ENCODE peak calls at places on chromosomes 12 and 14, in four cellular contexts. O, G, K and D are unnamed samples.

GRCh38 chr14:57963071-57963470 is 97.2 kb upstream of the SLC35F4 start:
- DNase-seq in O (no peak), G (no peak), K (no peak), D (no peak)

GRCh38 chr12:17489452-17489851 is 600.5 kb downstream of the RERGL start:
- DNase-seq in O (no peak), G (no peak), K (no peak), D (no peak)

GRCh38 chr12:14629832-14630688 is 62.4 kb upstream of the PLBD1 start:
- DNase-seq in O (peak; percentile 47), G (no peak), K (peak; percentile 67), D (peak; percentile 4)

GRCh38 chr14:22549981-22550670 is 38.9 kb downstream of the DAD1 start:
- DNase-seq in O (no peak), G (peak; percentile 87), K (no peak), D (no peak)

GRCh38 chr14:99116741-99117295 is 155.2 kb downstream of the BCL11B start:
- DNase-seq in O (no peak), G (no peak), K (no peak), D (no peak)

GRCh38 chr14:71491925-71492324 is 440.3 kb upstream of the RGS6 start:
- DNase-seq in O (no peak), G (no peak), K (no peak), D (no peak)

GRCh38 chr12:32089156-32089950 is 17.3 kb upstream of the BICD1 start:
- DNase-seq in O (no peak), G (no peak), K (no peak), D (no peak)

GRCh38 chr12:104177663-104178501 is 37.7 kb upstream of the TXNRD1 start:
- DNase-seq in O (peak; percentile 32), G (no peak), K (peak; percentile 33), D (no peak)

GRCh38 chr12:41011939-41012338 is 176.2 kb upstream of the PDZRN4 start:
- DNase-seq in O (no peak), G (no peak), K (no peak), D (peak; percentile 22)

GRCh38 chr12:41018010-41018409 is 170.1 kb upstream of the PDZRN4 start:
- DNase-seq in O (no peak), G (no peak), K (no peak), D (no peak)

GRCh38 chr12:41019461-41019860 is 168.7 kb upstream of the PDZRN4 start:
- DNase-seq in O (no peak), G (no peak), K (no peak), D (no peak)

GRCh38 chr12:41013921-41014642 is 174.0 kb upstream of the PDZRN4 start:
- DNase-seq in O (no peak), G (no peak), K (no peak), D (no peak)

GRCh38 chr12:41014643-41015020 is 173.5 kb upstream of the PDZRN4 start:
- DNase-seq in O (no peak), G (no peak), K (no peak), D (no peak)
- TF ChIP-seq JUND in O (no peak), G (no peak), K (no peak), D (no peak)

DNA sequence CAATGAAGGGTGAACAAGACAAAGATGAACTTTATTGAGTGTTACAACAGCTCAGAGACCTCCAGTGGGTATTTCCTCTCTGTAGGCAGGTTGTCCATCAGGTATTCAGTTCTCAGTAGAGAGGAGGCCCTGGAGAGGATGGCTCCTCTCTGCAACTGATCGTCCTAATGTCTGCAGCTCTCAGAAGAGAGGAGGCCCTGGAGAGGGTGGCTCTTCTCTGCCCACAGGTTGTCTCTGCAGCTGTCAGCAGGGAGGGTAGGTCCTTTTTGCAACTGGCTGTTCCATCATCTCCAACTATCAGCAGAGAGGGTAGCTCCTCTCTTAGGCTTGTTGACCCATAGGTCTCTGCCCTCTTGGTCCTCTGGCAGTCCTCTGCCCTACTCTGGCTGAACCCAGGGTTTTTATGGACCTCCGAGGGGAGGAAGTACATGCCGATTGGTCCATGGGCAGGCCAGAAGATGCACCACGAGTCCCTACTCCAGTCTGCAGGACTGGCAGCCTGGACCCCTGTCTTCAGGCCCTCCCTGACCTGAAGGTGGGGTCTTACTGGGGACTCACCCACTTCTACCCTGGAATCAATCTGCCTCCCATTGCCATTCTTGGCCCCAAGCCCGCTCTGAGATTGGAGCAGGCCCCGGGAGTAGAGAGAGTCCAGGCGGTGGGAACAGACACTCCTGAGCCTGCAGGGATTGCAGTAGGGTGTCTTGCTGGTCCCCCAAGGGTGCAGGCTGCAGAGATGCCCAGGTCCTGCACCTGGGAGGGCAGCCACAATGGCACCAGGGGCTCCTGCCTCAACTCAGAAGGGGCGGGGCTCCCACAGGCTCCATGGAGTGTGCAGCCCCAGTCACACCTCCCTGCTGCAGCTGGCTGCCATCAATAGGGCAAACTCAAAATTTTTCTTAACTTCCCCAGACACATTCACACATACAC is 2.3 kb downstream of the TMEM116 start:
- DNase-seq in O (no peak), G (no peak), K (no peak), D (no peak)
- TF ChIP-seq JUND in O (no peak), G (no peak), K (no peak), D (no peak)

GRCh38 chr12:125382896-125383295 is 317.7 kb downstream of the AACS start:
- DNase-seq in O (no peak), G (no peak), K (no peak), D (no peak)
- TF ChIP-seq JUND in O (no peak), G (no peak), K (no peak), D (no peak)

GRCh38 chr14:68842298-68842697 is 49.4 kb upstream of the ZFP36L1 start:
- DNase-seq in O (no peak), G (no peak), K (no peak), D (no peak)
- TF ChIP-seq JUND in O (no peak), G (no peak), K (no peak), D (no peak)